ENCODE peak calls at places on chromosomes 16 and 17, in seven cellular contexts. Q is vagina, P is OCI-LY7, K is heart left ventricle, G is dorsolateral prefrontal cortex, H is Calu3, F is omental fat pad. X is an unnamed sample.

GRCh38 chr16:14300631-14301149 is 229.6 kb downstream of the MRTFB start:
- DNase-seq in G (no peak), Q (no peak), K (peak), H (peak), F (no peak), P (peak), X (no peak)

GRCh38 chr16:57743458-57743857 is 7.9 kb downstream of the KATNB1 start:
- DNase-seq in G (no peak), K (peak), P (no peak), Q (no peak), F (no peak), H (no peak), X (no peak)

GRCh38 chr16:47018223-47018891 is 44.9 kb upstream of the DNAJA2 start:
- DNase-seq in P (peak), H (peak), G (no peak), Q (no peak), F (no peak), K (no peak), X (peak)

GRCh38 chr16:10878328-10878643 is 1.3 kb downstream of the CIITA start:
- DNase-seq in Q (no peak), F (no peak), G (no peak), H (no peak), P (no peak), K (no peak), X (no peak)

GRCh38 chr17:8153550-8153956 is 1.3 kb upstream of the PER1 start:
- DNase-seq in H (peak), P (no peak), F (peak), K (peak), Q (peak), G (no peak), X (no peak)

GRCh38 chr17:33732116-33732515 is 439.0 kb upstream of the ASIC2 start:
- DNase-seq in G (no peak), P (peak), H (no peak), K (no peak), F (no peak), Q (no peak), X (no peak)

GRCh38 chr17:9239260-9239820 is 218.0 kb downstream of the NTN1 start:
- DNase-seq in Q (no peak), F (no peak), G (no peak), P (no peak), H (no peak), K (peak), X (no peak)

GRCh38 chr16:12010388-12011251 is 34.1 kb downstream of the SNX29 start:
- DNase-seq in Q (no peak), P (peak), G (no peak), K (no peak), H (no peak), F (no peak), X (no peak)

GRCh38 chr16:3564130-3564888 is 12.9 kb downstream of the NLRC3 start:
- DNase-seq in Q (no peak), G (no peak), P (no peak), F (no peak), K (no peak), H (no peak), X (no peak)

GRCh38 chr16:78022347-78022746 is at the start of gene CLEC3A:
- DNase-seq in G (no peak), H (no peak), F (no peak), P (no peak), Q (no peak), K (no peak), X (no peak)

GRCh38 chr16:70715113-70715711 is 29.4 kb upstream of the MTSS2 start:
- DNase-seq in H (no peak), Q (no peak), F (peak), K (peak), P (no peak), G (peak), X (no peak)

GRCh38 chr17:71444011-71444574 is 676.7 kb upstream of the SOX9 start:
- DNase-seq in F (no peak), Q (no peak), G (no peak), K (no peak), P (no peak), H (no peak), X (no peak)

GRCh38 chr16:3807425-3808123 is 72.9 kb downstream of the CREBBP start:
- DNase-seq in G (no peak), K (no peak), H (no peak), F (no peak), Q (no peak), P (no peak), X (no peak)

GRCh38 chr17:2390199-2390880 is 10.5 kb downstream of the MNT start:
- DNase-seq in F (no peak), Q (no peak), P (no peak), G (no peak), K (no peak), H (no peak), X (no peak)

GRCh38 chr17:28956112-28956511 is 4.8 kb upstream of the PHF12 start:
- DNase-seq in H (no peak), G (no peak), K (no peak), P (no peak), F (no peak), Q (no peak), X (no peak)

GRCh38 chr16:1832831-1833454 is 5.9 kb downstream of the FAHD1 start:
- DNase-seq in G (no peak), Q (no peak), H (no peak), F (no peak), P (no peak), K (no peak), X (no peak)

GRCh38 chr16:1614226-1615102 is 2.3 kb downstream of the CRAMP1 start:
- DNase-seq in P (peak), K (peak), Q (no peak), G (no peak), H (peak), F (no peak), X (peak)

GRCh38 chr17:35917519-35918213 is 12.9 kb downstream of the RDM1 start:
- DNase-seq in Q (no peak), G (no peak), F (no peak), H (no peak), P (no peak), K (no peak), X (no peak)

GRCh38 chr17:6061290-6061689 is 8.9 kb upstream of the WSCD1 start:
- DNase-seq in G (no peak), F (no peak), H (no peak), K (no peak), P (no peak), Q (no peak), X (no peak)

GRCh38 chr17:46971647-46972300 is 7.3 kb downstream of the RPRML start:
- DNase-seq in P (no peak), G (no peak), Q (no peak), K (no peak), H (no peak), F (no peak), X (no peak)

GRCh38 chr16:68539704-68540370 is 746 bp downstream of the ZFP90 start:
- DNase-seq in H (peak), Q (no peak), K (no peak), F (no peak), P (peak), G (no peak), X (no peak)

GRCh38 chr16:4052801-4053662 is 63.2 kb downstream of the ADCY9 start:
- DNase-seq in Q (no peak), K (peak), G (peak), F (no peak), P (no peak), H (peak), X (no peak)

GRCh38 chr17:31115168-31115567 is 20.4 kb downstream of the NF1 start:
- DNase-seq in G (no peak), Q (no peak), P (no peak), K (no peak), H (no peak), F (no peak), X (no peak)

GRCh38 chr16:69741951-69742904 is 12.5 kb downstream of the NOB1 start:
- DNase-seq in F (peak), H (peak), Q (no peak), P (no peak), G (peak), K (peak), X (no peak)

GRCh38 chr17:35344262-35344661 is 29.2 kb downstream of the SLFN11 start:
- DNase-seq in P (no peak), G (no peak), Q (no peak), K (no peak), F (no peak), H (no peak), X (no peak)

GRCh38 chr16:89598199-89598598 is 15.2 kb upstream of the DPEP1 start:
- DNase-seq in P (no peak), H (no peak), G (no peak), K (no peak), F (no peak), Q (no peak), X (no peak)

GRCh38 chr17:10631048-10631700 is 25.9 kb downstream of the MYH3 start:
- DNase-seq in F (no peak), P (no peak), H (peak), K (no peak), G (no peak), Q (no peak), X (no peak)

GRCh38 chr17:29243792-29244191 is 2.9 kb upstream of the CRYBA1 start:
- DNase-seq in G (no peak), H (peak), K (no peak), Q (no peak), P (peak), F (no peak), X (no peak)

GRCh38 chr16:17320009-17320408 is 150.8 kb downstream of the XYLT1 start:
- DNase-seq in P (no peak), K (no peak), H (no peak), G (no peak), F (no peak), Q (no peak), X (no peak)

GRCh38 chr16:87278191-87279093 is 38.8 kb downstream of the C16orf95 start:
- DNase-seq in Q (no peak), H (peak), P (peak), G (peak), F (peak), K (peak), X (no peak)
- TF ChIP-seq CTCF in Q (peak), H (peak), P (peak), G (peak), F (no peak), K (peak), X (no peak)

DNA sequence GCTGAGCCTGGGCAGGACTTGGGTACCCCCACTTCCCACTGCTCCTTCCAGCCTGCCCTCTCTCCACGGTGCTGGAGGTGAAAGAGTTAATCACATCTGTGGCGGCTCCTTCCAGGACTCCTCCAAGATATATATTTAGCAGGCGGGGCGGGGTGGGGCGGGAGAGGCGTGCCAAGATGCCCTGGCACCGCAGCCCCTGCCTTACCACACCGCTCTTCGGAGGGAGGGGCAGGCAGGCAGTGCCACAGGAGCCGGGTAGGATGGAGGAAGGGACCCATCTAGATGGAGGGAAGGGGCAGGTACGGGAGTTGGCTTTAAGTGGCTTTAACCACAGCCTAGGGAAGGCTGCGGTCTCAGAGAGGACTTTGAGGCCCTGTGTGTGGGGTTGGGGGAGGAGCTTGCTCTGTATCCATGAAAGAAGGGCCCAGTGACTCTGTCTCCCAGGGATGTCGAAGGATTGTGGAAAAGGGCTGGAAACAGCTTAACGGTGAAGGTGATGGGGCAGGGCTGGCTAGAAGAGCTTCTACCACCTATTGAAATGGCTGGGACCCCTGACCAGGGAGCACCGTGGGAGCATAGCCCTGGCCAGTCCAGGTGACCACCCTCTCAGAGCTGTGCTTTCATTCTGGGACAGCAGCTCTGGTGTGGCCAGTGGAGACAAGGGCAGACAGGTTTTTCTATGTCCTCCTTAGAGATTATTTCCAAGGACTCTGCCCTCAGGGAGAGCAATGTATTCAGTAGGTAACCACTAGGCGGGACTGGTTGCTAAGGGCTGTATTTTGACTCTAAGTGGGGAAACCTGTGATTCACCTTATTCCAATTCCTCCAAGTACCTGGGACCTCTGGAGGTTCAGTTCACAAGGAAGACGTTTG is 13.0 kb downstream of the GPR142 start:
- DNase-seq in P (no peak), H (peak), Q (no peak), K (no peak), G (no peak), F (no peak), X (no peak)
- TF ChIP-seq CTCF in P (peak), H (peak), Q (no peak), K (no peak), G (no peak), F (no peak), X (no peak)

GRCh38 chr16:67015317-67015731 is 13.6 kb upstream of the CBFB start:
- DNase-seq in K (no peak), H (peak), G (no peak), Q (peak), P (no peak), F (no peak), X (no peak)

GRCh38 chr16:67016143-67016542 is 12.8 kb upstream of the CBFB start:
- DNase-seq in K (no peak), P (no peak), H (no peak), Q (peak), G (no peak), F (no peak), X (no peak)

GRCh38 chr16:67013238-67013822 is 15.6 kb upstream of the CBFB start:
- DNase-seq in Q (no peak), K (no peak), P (no peak), H (no peak), F (no peak), G (no peak), X (no peak)

GRCh38 chr16:67014641-67015315 is 14.2 kb upstream of the CBFB start:
- DNase-seq in F (no peak), P (no peak), H (no peak), G (no peak), K (no peak), Q (peak), X (no peak)

DNA sequence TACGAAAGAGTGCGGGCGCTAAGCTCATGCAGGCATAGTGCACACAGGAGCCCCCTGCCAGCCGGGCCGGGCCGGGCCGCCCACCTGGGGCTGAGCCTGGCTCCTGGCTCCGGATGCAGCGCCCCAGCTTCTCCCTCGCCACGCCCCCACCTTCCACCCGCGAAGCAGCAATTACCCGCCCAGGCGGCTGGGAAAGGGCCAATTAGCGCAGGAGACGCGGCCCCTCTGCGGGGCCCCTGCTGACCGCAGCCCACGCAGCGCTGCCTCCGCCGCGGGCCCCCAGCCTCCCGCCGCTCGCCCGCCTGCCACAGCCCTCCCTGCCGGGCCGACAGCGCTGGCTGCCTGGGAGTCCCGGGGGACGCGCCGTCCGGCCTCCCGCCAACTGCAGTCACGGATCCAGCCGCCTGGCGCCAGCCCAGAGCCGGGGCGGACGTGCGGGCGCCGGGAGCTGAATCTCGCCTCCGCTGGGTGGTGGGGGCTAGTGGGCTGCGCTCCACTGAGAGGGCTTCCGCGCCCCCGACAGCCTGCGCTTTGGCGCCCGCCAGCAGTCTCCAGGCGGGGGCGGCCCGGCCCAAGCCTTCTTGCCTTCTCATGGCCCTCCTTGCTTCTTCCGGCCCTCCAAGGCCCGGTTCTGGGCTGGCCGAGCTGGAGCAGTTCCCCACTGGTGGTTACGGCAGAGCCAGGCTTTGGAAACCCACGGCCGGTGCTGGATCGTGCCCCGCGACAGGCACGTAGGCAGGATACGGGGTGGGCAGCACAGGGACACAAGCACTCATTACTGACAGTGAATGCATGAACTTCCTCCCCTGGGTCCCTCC is 14.9 kb upstream of the CBFB start:
- DNase-seq in G (peak), F (peak), Q (no peak), H (peak), K (peak), P (peak), X (peak)
- TF ChIP-seq CTCF in G (no peak), F (no peak), Q (no peak), H (peak), K (peak), P (peak), X (no peak)

DNA sequence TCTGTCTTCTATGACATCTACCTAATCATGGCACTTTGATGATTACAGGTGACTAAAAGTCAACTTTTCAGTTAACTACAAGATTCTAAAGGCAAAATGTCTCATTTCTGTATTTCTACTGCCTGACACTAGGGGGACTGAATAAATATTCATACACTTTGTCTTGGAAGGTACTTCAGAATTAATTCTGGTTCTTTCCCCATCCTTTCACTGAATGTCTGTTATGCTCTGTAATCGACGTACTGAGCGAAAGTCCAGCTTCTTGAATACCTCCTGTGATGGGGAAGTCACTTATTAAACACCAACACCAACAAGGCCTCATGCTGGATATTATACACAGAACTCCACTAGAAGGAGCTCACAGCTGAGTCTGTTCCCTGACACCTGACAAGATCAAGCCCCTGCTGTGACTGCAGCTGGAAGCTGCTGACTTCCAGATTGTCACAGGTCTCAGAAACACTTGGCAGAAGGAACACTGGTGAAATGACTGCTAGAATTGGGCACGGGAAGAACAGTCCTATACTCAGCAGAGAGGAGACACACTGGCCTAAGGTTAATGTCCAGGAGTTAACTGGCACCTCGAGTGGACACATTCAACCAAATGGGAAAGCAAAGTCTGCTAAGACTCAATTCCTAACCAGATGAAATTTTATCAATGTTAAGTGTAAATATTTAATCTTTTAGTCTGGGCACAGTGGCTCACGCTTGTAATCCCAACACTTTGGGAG is 31.9 kb downstream of the CMC2 start:
- DNase-seq in Q (no peak), H (no peak), G (no peak), K (peak), F (no peak), P (peak), X (no peak)
- TF ChIP-seq CTCF in Q (no peak), H (peak), G (peak), K (peak), F (no peak), P (peak), X (no peak)

DNA sequence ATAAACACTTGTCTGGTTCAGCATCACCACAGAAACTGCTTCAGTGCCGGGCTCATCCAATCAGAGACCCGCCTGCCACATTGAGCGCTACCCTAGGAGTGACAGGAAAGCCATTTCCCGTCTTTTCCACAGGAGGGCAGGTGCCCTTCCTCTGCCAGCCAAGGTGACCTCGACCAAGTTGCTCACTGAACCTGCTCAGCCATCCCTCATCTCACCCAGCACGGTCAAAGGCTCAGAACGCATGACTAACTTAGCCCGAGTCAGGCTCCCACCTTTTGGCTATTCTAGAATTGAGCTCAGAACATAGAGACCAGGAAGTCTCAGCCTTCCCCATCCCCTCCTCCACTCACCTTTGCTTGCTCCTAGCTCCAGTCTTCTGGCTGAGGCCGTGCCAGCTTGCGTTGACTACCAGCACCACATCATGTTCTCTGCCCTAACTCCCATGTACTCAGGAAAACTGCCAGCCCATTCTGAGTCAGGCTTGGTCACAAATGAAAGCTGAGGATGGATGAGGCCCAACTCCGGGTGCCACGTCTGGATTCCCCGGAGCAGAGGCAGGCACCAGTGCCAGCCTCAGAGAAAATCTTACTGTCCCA is 15.6 kb downstream of the MRPS23 start:
- DNase-seq in H (no peak), Q (peak), P (no peak), G (peak), K (peak), F (no peak), X (no peak)
- TF ChIP-seq CTCF in H (no peak), Q (no peak), P (no peak), G (no peak), K (no peak), F (no peak), X (no peak)

DNA sequence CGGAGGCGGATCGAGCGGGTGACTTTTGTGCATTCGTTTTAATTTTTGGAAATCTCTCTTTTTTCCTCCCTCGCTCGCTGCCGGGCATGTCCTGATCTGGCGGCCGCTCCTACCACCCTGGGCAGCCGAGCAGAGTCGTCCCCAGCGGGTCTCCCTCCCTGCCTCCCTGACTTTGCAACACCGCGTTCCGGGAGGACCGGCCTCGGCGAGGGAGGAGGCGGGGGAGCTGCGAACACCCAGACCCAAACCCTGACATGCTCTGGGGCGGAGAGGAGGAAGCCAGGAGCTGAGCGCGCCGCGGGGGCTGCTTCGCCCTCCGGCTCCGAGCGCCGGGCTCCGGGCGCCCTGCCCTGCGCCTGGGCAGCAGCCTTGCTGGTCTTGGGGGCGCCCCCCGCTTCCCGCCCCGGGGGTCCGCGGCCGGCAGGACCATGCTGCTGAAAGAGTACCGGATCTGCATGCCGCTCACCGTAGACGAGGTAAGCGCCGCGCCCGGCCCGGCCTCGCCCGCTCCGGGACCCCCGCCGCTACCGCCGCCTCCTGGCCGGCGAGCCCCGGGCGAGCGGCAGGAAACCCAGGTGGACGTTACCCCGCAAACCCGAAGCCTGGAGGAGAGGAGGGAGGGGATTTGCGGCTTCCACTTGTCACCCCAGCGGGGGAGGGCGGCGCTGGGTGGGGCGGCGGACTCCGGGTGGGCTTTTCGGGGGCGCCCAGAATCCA is 804 bp downstream of the PITPNC1 start:
- DNase-seq in Q (no peak), H (peak), K (peak), P (peak), F (no peak), G (no peak), X (peak)
- TF ChIP-seq CTCF in Q (no peak), H (no peak), K (no peak), P (peak), F (no peak), G (no peak), X (no peak)